ENCODE peak calls at places on chromosomes 3 and 15, in five cellular contexts. E is MM.1S, Z is SK-N-SH, J is neural progenitor cell, K is osteoblast. W is an unnamed sample.

GRCh38 chr3:128683957-128684356 is 33.3 kb upstream of the RPN1 start:
- DNase-seq in Z (no peak), K (peak; percentile 11), E (no peak), J (no peak), W (no peak)

GRCh38 chr3:115239717-115240116 is 92.6 kb upstream of the ZBTB20 start:
- DNase-seq in Z (peak; percentile 54), E (no peak), K (peak; percentile 22), J (no peak), W (peak; percentile 99)

GRCh38 chr3:42960282-42960681 is 18.8 kb upstream of the GASK1A start:
- DNase-seq in J (no peak), K (no peak), Z (no peak), E (no peak), W (no peak)

GRCh38 chr3:57194641-57195040 is 5.1 kb downstream of the HESX1 start:
- DNase-seq in Z (peak; percentile 20), J (peak; percentile 72), E (no peak), K (no peak), W (no peak)

GRCh38 chr15:36755341-36755740 is 175.9 kb downstream of the CDIN1 start:
- DNase-seq in Z (no peak), J (no peak), K (no peak), E (no peak), W (no peak)

GRCh38 chr3:104132566-104132997 is 1234.1 kb upstream of the ALCAM start:
- DNase-seq in K (peak; percentile 41), J (no peak), Z (peak; percentile 7), E (no peak), W (peak; percentile 16)

GRCh38 chr15:61032600-61033286 is 196.4 kb downstream of the RORA start:
- DNase-seq in K (no peak), E (no peak), Z (no peak), J (no peak), W (no peak)

GRCh38 chr3:134852893-134853351 is 57.9 kb downstream of the EPHB1 start:
- DNase-seq in K (no peak), Z (no peak), J (no peak), E (peak; percentile 80), W (no peak)

GRCh38 chr3:58059349-58060321 is 51.4 kb downstream of the FLNB start:
- DNase-seq in Z (no peak), J (no peak), K (no peak), E (no peak), W (peak; percentile 92)

GRCh38 chr15:25784876-25785642 is 78.1 kb downstream of the ATP10A start:
- DNase-seq in K (peak; percentile 98), J (no peak), E (no peak), Z (no peak), W (peak; percentile 87)

GRCh38 chr3:127003175-127003555 is 20.2 kb downstream of the PLXNA1 start:
- DNase-seq in Z (no peak), J (no peak), K (no peak), E (no peak), W (no peak)

GRCh38 chr3:28916713-28917499 is 364.0 kb upstream of the RBMS3 start:
- DNase-seq in Z (peak; percentile 60), K (peak; percentile 76), J (peak; percentile 48), E (peak; percentile 95), W (peak; percentile 71)

GRCh38 chr3:177306252-177306651 is 109.0 kb upstream of the TBL1XR1 start:
- DNase-seq in Z (no peak), E (no peak), J (no peak), K (no peak), W (peak; percentile 37)
- H3K4me2 ChIP-seq in Z (peak overlapping the region; percentile 41), E (no peak overlapping the region), J (no peak overlapping the region), K (no peak overlapping the region), W (no peak overlapping the region)

GRCh38 chr3:40312661-40313226 is 3.2 kb downstream of the EIF1B start:
- DNase-seq in J (no peak), K (no peak), E (no peak), Z (no peak), W (peak; percentile 16)

GRCh38 chr3:40308725-40309438 is 625 bp upstream of the EIF1B start:
- DNase-seq in J (no peak), K (no peak), E (no peak), Z (no peak), W (no peak)

GRCh38 chr3:40309439-40309924 is at the start of gene EIF1B:
- DNase-seq in J (peak; percentile 98), K (peak; percentile 96), E (peak; percentile 97), Z (peak; percentile 96), W (peak; percentile 88)

GRCh38 chr3:40309925-40310635 is 573 bp downstream of the EIF1B start:
- DNase-seq in Z (peak; percentile 80), K (peak; percentile 50), E (no peak), J (peak; percentile 69), W (peak; percentile 47)

GRCh38 chr3:40310690-40311089 is 1.2 kb downstream of the EIF1B start:
- DNase-seq in J (peak; percentile 15), K (no peak), E (no peak), Z (no peak), W (no peak)
- H3K4me3 ChIP-seq in J (peak overlapping the region; percentile 95), K (peak overlapping the region; percentile 88), E (peak overlapping the region; percentile 95), Z (peak overlapping the region; percentile 96), W (peak overlapping the region; percentile 90)

GRCh38 chr3:66989860-66990696 is 8.0 kb upstream of the KBTBD8 start:
- DNase-seq in Z (no peak), J (no peak), K (no peak), E (peak; percentile 75), W (no peak)
- TF ChIP-seq CTCF in Z (peak; percentile 27), J (peak; percentile 35), K (peak; percentile 25), E (peak; percentile 85), W (no peak)

GRCh38 chr3:38102073-38102844 is 34.7 kb downstream of the ACAA1 start:
- DNase-seq in J (no peak), K (peak; percentile 48), E (no peak), Z (no peak), W (no peak)

GRCh38 chr3:38108649-38109579 is 28.0 kb downstream of the ACAA1 start:
- DNase-seq in E (no peak), Z (no peak), K (no peak), J (no peak), W (no peak)

GRCh38 chr3:38109580-38110313 is 27.2 kb downstream of the ACAA1 start:
- DNase-seq in J (no peak), Z (no peak), K (no peak), E (no peak), W (no peak)

GRCh38 chr3:38107911-38108648 is 28.8 kb downstream of the ACAA1 start:
- DNase-seq in J (no peak), Z (no peak), E (no peak), K (no peak), W (no peak)

DNA sequence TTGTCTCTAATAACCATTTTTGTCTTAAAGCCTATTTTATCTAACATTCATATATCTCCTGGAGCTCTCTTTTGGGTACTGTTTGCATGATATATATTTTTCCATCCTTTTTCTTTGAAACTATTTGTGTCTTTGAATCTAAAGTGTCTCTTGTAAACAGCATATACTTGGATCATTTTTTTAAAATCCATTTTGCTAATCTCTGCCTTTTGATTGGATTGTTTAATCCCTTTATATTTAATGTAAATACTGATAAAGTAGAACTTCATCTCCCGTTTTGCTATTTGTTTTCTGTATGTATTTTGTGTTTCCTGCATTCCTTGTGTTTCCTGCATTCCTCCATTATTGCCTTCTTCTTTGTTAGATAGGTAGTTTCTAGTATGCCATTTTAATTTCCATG is 31.4 kb downstream of the ACAA1 start:
- DNase-seq in K (no peak), E (no peak), Z (no peak), J (no peak), W (no peak)
- H3K4me2 ChIP-seq in K (no peak overlapping the region), E (no peak overlapping the region), Z (no peak overlapping the region), J (no peak overlapping the region), W (no peak overlapping the region)

DNA sequence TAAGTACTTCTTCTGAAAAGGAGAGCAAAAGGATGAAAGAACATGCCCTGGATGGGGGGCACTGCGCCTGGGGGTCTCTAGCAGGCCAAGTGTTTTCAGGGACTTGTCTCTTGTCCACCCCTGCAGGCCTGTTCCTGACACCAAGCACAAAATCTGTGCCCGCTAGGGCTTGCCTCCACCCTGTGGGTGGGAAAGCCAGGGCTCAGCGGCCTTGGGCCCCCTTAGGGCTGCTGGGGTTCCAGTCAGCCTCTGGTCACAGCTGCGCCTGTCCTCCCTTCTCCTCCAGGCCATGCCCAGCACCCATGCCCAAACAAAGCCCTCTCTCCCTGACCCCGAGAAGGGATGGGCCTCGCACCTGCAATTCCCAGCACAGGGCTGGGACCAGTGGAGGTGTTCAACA is 71.1 kb upstream of the TRPM1 start:
- DNase-seq in E (no peak), J (no peak), K (no peak), Z (no peak), W (no peak)
- H3K4me3 ChIP-seq in E (no peak overlapping the region), J (no peak overlapping the region), K (no peak overlapping the region), Z (no peak overlapping the region), W (no peak overlapping the region)

DNA sequence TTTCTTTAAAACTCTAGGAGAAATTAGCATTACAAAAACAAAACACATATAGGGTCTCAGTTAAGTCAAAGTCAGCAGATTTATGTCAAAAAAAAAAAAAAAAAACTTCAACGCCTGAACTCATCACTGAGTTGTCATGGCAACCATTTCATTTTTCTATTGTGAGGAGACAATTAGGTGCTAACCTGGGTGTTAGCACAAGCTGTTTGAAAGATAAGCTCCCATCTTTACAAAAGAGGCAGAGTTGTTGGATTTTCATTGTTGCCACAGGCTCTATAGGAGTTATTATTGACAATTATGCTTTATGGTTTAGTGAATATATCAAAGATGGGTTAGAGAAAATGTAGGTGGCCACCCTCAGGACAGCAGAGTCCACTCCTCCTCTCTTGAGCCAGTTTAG is 806.9 kb downstream of the GRM7 start:
- DNase-seq in J (no peak), E (no peak), K (no peak), Z (no peak), W (no peak)
- TF ChIP-seq CTCF in J (no peak), E (no peak), K (no peak), Z (no peak), W (no peak)